ENCODE peak calls at places on chromosomes 1 and 21, in four cellular contexts. K is K562, J is WTC11, L is HepG2. G is an unnamed sample.

GRCh38 chr1:243312962-243313634 is 57.3 kb downstream of the SDCCAG8 start:
- DNase-seq in L (no peak), J (no peak), K (no peak), G (no peak)

GRCh38 chr21:44900559-44901251 is 20.0 kb downstream of the ITGB2 start:
- DNase-seq in K (no peak), L (no peak), J (peak), G (no peak)

GRCh38 chr1:40691538-40692428 is at the start of gene NFYC:
- DNase-seq in L (peak), J (peak), K (peak), G (peak)

GRCh38 chr1:54575161-54575560 is 27.1 kb downstream of the ACOT11 start:
- DNase-seq in J (no peak), K (peak), L (peak), G (no peak)

GRCh38 chr1:50735443-50735842 is 224.6 kb downstream of the FAF1 start:
- DNase-seq in K (peak), J (no peak), L (no peak), G (peak)

GRCh38 chr1:15684042-15684461 is at the start of gene PLEKHM2:
- DNase-seq in L (no peak), J (no peak), K (peak), G (no peak)

GRCh38 chr1:205317311-205317917 is 4.1 kb downstream of the NUAK2 start:
- DNase-seq in L (peak), K (no peak), J (no peak), G (no peak)

GRCh38 chr1:44072204-44072603 is 40.9 kb upstream of the SLC6A9 start:
- DNase-seq in L (no peak), K (peak), J (no peak), G (no peak)

GRCh38 chr1:108717774-108718316 is 5.1 kb downstream of the FNDC7 start:
- DNase-seq in K (no peak), L (no peak), J (no peak), G (no peak)

GRCh38 chr1:198933506-198933905 is 294.7 kb downstream of the PTPRC start:
- DNase-seq in L (no peak), J (no peak), K (no peak), G (no peak)

GRCh38 chr1:150987928-150988327 is 5.8 kb downstream of the ANXA9 start:
- DNase-seq in J (no peak), K (no peak), L (no peak), G (no peak)

GRCh38 chr1:25042331-25042730 is 112.3 kb upstream of the RUNX3 start:
- DNase-seq in K (no peak), L (no peak), J (no peak), G (no peak)

GRCh38 chr1:156436319-156437043 is 64.1 kb downstream of the MEF2D start:
- DNase-seq in J (peak), L (no peak), K (no peak), G (no peak)

GRCh38 chr1:66624412-66625060 is 90.6 kb downstream of the SGIP1 start:
- DNase-seq in J (no peak), K (no peak), L (no peak), G (no peak)

GRCh38 chr1:180909462-180909976 is 3.2 kb upstream of the KIAA1614 start:
- DNase-seq in K (no peak), L (no peak), J (no peak), G (no peak)

GRCh38 chr1:162141273-162142023 is 72.0 kb downstream of the NOS1AP start:
- DNase-seq in L (peak), K (no peak), J (no peak), G (no peak)

GRCh38 chr1:167200272-167200671 is 20.4 kb upstream of the POU2F1 start:
- DNase-seq in L (no peak), J (no peak), K (no peak), G (no peak)

GRCh38 chr1:218454700-218455282 is 109.7 kb downstream of the TGFB2 start:
- DNase-seq in L (no peak), K (no peak), J (no peak), G (no peak)

GRCh38 chr1:153631047-153632022 is 2.5 kb upstream of the CHTOP start:
- DNase-seq in L (peak), K (no peak), J (no peak), G (no peak)

GRCh38 chr21:31872452-31873274 is at the start of gene HUNK:
- DNase-seq in K (no peak), L (peak), J (peak), G (peak)
- TF ChIP-seq NR3C1 in K (no peak), L (no peak), J (no peak), G (no peak)

GRCh38 chr1:12142891-12143630 is 23.7 kb upstream of the TNFRSF1B start:
- DNase-seq in L (no peak), K (no peak), J (no peak), G (no peak)

GRCh38 chr1:12140016-12140415 is 26.8 kb upstream of the TNFRSF1B start:
- DNase-seq in L (no peak), J (no peak), K (no peak), G (no peak)

GRCh38 chr1:12142141-12142823 is 24.5 kb upstream of the TNFRSF1B start:
- DNase-seq in K (no peak), J (peak), L (no peak), G (no peak)

GRCh38 chr1:12140676-12141532 is 25.9 kb upstream of the TNFRSF1B start:
- DNase-seq in J (no peak), K (no peak), L (no peak), G (no peak)

GRCh38 chr1:12141533-12141855 is 25.3 kb upstream of the TNFRSF1B start:
- DNase-seq in L (no peak), K (no peak), J (no peak), G (no peak)
- TF ChIP-seq NR3C1 in L (no peak), K (no peak), J (no peak), G (no peak)

DNA sequence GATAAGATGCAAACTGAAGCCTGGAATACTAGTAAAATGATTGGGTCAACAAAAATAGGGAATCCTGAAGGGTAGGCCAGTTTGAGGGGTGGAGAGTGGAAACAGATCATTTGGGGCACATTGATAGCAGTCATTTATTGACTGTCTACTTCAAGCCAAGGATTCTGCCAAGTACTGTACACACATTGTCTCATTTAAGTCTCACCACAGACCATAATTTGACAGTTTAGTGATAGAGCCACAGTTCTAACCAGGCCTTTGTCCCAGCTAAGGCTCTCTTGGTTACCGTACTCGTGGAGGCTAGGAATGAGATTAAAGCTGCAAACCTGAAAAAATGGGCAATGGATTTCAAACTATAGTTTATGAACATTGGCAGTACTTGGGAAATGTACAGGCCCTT is 11.2 kb downstream of the RBM15 start:
- DNase-seq in J (no peak), K (no peak), L (no peak), G (no peak)
- TF ChIP-seq NR3C1 in J (no peak), K (no peak), L (no peak), G (no peak)

GRCh38 chr1:85884372-85885035 is 176.3 kb upstream of the ZNHIT6 start:
- DNase-seq in K (peak), L (peak), J (no peak), G (no peak)

GRCh38 chr1:85894651-85895050 is 186.4 kb upstream of the ZNHIT6 start:
- DNase-seq in J (peak), L (peak), K (peak), G (peak)

GRCh38 chr1:85888961-85889360 is 180.7 kb upstream of the ZNHIT6 start:
- DNase-seq in L (no peak), J (no peak), K (no peak), G (no peak)
- TF ChIP-seq NR3C1 in L (no peak), J (no peak), K (no peak), G (no peak)

DNA sequence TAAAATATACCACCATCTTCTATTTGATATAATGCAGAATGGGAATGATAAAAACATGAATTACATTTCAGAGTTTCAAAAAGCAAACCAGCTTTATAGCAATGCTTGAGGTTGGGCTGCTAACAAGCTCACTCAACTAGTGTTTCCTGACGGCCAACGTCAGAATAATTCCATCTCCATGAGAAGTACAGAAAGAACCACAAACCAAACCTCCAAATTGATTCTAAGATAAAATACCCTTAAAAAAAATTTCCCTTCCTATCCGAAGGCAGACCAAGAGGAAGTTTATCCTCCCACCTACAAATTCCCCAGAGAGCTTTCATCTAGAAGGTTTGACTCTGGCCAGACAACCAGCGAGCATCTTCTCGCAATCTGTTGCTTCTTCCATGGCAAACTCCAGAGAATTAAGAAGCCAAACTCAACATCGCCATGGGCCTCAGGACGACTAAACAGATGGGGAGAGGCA is at the start of gene EDARADD:
- DNase-seq in K (peak), L (no peak), J (no peak), G (no peak)
- TF ChIP-seq NR3C1 in K (no peak), L (no peak), J (no peak), G (no peak)

DNA sequence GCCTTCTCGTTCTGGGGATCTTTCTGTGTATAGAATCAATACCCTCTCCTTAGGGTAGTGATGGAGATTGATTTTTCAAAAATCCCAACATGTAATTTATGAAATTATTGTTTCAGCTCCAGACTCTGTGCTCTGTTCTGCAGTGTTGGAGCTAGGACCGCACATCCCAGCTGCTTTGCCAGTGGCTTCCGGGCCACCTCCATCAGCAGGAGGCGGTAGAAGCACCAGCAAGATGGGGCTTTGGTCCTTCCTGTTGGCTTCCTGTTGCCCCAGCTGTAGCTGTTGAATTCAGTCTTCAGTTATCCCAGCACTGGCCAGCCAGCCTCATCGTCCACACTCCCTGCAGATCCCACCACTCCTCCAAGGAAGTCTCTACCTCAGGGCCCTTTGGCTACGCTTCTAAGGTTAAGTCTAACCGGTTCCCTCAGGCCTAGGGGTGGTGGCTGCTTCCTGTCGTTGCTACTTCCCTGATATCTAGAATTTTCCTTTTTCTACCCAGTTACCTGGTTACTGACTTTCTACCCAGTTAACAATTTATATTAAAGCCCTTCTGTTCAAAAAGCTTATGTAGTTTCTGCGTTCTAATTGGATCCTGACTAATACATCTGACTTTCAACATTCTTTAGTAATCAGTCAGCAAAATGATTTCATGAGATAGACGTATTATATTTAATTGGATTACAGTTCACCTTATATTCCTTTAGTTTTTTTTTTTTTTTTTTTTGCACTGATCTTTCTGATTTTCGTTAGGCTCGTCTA is 24.6 kb downstream of the GALNT2 start:
- DNase-seq in L (no peak), J (no peak), K (no peak), G (no peak)
- TF ChIP-seq NR3C1 in L (no peak), J (no peak), K (no peak), G (no peak)